ENCODE peak calls at places on chromosomes 1 and 21, in ten cellular contexts. G, C, S, H, V, U, W, L, O and A are unnamed samples.

GRCh38 chr1:111234866-111235265 is 7.4 kb downstream of the CHI3L2 start:
- DNase-seq in G (no peak), C (no peak), S (no peak), H (no peak), V (no peak), U (no peak), W (no peak), L (no peak), O (no peak), A (no peak)

GRCh38 chr1:30371888-30372791 is 351.2 kb downstream of the MATN1 start:
- DNase-seq in G (no peak), C (no peak), S (peak), H (no peak), V (no peak), U (no peak), W (no peak), L (no peak), O (no peak), A (no peak)

GRCh38 chr1:201756411-201756810 is 72.5 kb upstream of the IPO9 start:
- DNase-seq in G (no peak), C (no peak), S (no peak), H (no peak), V (no peak), U (no peak), W (no peak), L (no peak), O (no peak), A (no peak)

GRCh38 chr1:165532053-165532452 is 11.7 kb upstream of the LRRC52 start:
- DNase-seq in G (no peak), C (no peak), S (no peak), H (no peak), V (no peak), U (no peak), W (no peak), L (no peak), O (no peak), A (no peak)

GRCh38 chr1:245111073-245111472 is 43.7 kb upstream of the KIF26B start:
- DNase-seq in G (no peak), C (no peak), S (no peak), H (no peak), V (peak), U (no peak), W (no peak), L (no peak), O (no peak), A (no peak)

GRCh38 chr1:164675342-164675904 is 116.4 kb downstream of the PBX1 start:
- DNase-seq in G (no peak), C (no peak), S (no peak), H (no peak), V (no peak), U (no peak), W (no peak), L (no peak), O (no peak), A (no peak)

GRCh38 chr1:43304287-43304615 is 3.5 kb downstream of the TIE1 start:
- DNase-seq in G (no peak), C (no peak), S (no peak), H (no peak), V (no peak), U (no peak), W (no peak), L (no peak), O (no peak), A (peak)

GRCh38 chr1:180954766-180955165 is 42.1 kb downstream of the KIAA1614 start:
- DNase-seq in G (no peak), C (no peak), S (no peak), H (no peak), V (no peak), U (no peak), W (no peak), L (no peak), O (no peak), A (no peak)

GRCh38 chr1:3062616-3063378 is 6.2 kb upstream of the PRDM16 start:
- DNase-seq in G (no peak), C (peak), S (no peak), H (no peak), V (peak), U (no peak), W (no peak), L (no peak), O (no peak), A (peak)

GRCh38 chr1:204359474-204360255 is at the start of gene PLEKHA6:
- DNase-seq in G (peak), C (peak), S (no peak), H (peak), V (no peak), U (no peak), W (peak), L (peak), O (no peak), A (peak)

GRCh38 chr21:33651965-33652680 is 9.8 kb downstream of the ITSN1 start:
- DNase-seq in G (no peak), C (no peak), S (no peak), H (no peak), V (no peak), U (no peak), W (no peak), L (no peak), O (no peak), A (no peak)

GRCh38 chr21:33657124-33657842 is 15.0 kb downstream of the ITSN1 start:
- DNase-seq in G (no peak), C (no peak), S (no peak), H (no peak), V (no peak), U (no peak), W (no peak), L (no peak), O (no peak), A (no peak)

GRCh38 chr21:33658919-33659318 is 16.6 kb downstream of the ITSN1 start:
- DNase-seq in G (no peak), C (no peak), S (no peak), H (no peak), V (no peak), U (no peak), W (no peak), L (no peak), O (no peak), A (no peak)

GRCh38 chr21:33654412-33654811 is 12.1 kb downstream of the ITSN1 start:
- DNase-seq in G (no peak), C (no peak), S (no peak), H (no peak), V (no peak), U (no peak), W (no peak), L (no peak), O (no peak), A (no peak)

DNA sequence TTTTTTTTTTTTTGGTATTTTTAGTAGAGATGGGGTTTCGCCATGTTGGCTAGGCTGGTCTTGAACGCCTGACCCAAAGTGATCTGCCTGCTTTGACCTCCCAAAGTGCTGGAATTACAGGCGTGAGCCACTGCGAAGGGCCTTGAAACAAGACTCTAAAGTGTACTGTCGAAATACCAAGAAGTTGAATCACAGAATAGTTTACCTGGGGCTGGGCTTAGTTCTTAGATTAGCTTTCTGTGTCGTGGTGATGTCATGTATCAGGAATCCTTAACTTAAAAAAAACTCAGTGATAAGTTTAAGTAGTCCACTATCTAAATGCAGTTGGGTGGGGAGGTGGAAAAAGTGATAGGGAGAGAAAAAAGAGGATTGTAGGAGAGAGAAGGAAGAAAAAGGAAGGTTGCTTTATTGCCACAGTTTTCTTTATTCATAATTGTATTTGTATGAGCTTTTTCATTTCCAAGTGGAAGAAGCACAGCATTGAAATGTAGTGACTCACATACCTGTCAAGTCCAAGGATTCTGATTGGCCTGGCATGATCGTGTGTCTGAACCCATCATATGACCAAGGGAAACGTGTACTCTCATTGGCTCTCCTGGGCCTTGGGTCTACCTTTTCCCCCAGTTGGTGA is 13.4 kb downstream of the ITSN1 start:
- DNase-seq in G (no peak), C (no peak), S (peak), H (no peak), V (no peak), U (no peak), W (no peak), L (no peak), O (no peak), A (no peak)
- H3K27ac ChIP-seq in G (no peak), C (no peak), S (no peak), H (no peak), V (no peak), U (no peak), W (peak), L (no peak), O (no peak), A (no peak)

GRCh38 chr21:26783801-26784200 is 61.4 kb downstream of the ADAMTS1 start:
- DNase-seq in G (no peak), C (no peak), S (no peak), H (no peak), V (no peak), U (no peak), W (no peak), L (no peak), O (no peak), A (no peak)
- H3K27ac ChIP-seq in G (no peak), C (no peak), S (no peak), H (peak), V (peak), U (no peak), W (no peak), L (no peak), O (no peak), A (no peak)

GRCh38 chr1:234983554-234983911 is 145.1 kb downstream of the TOMM20 start:
- DNase-seq in G (no peak), C (no peak), S (no peak), H (no peak), V (no peak), U (no peak), W (no peak), L (no peak), O (no peak), A (no peak)
- H3K27ac ChIP-seq in G (no peak), C (no peak), S (no peak), H (no peak), V (peak), U (peak), W (peak), L (no peak), O (no peak), A (peak)

DNA sequence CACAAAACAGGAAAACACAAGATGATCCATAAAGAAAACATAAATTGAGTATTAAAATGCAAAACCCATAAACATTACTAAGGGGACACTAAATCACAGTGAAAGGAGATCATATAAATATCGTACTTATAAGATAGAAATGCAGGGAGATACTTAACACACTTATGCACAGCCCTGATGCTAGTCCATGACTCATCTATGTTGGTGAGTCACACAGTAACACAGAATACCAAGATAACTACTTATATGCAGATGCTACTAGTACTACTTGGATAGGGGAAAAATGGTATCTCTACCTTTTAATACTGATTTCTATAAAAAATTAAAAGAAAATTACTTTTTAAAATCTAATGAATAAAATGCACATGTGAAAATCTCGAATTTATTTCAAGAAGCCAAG is 341.2 kb downstream of the KCNH1 start:
- DNase-seq in G (no peak), C (no peak), S (no peak), H (no peak), V (no peak), U (no peak), W (no peak), L (no peak), O (no peak), A (no peak)
- H3K27ac ChIP-seq in G (no peak), C (no peak), S (no peak), H (no peak), V (no peak), U (no peak), W (no peak), L (no peak), O (no peak), A (no peak)

DNA sequence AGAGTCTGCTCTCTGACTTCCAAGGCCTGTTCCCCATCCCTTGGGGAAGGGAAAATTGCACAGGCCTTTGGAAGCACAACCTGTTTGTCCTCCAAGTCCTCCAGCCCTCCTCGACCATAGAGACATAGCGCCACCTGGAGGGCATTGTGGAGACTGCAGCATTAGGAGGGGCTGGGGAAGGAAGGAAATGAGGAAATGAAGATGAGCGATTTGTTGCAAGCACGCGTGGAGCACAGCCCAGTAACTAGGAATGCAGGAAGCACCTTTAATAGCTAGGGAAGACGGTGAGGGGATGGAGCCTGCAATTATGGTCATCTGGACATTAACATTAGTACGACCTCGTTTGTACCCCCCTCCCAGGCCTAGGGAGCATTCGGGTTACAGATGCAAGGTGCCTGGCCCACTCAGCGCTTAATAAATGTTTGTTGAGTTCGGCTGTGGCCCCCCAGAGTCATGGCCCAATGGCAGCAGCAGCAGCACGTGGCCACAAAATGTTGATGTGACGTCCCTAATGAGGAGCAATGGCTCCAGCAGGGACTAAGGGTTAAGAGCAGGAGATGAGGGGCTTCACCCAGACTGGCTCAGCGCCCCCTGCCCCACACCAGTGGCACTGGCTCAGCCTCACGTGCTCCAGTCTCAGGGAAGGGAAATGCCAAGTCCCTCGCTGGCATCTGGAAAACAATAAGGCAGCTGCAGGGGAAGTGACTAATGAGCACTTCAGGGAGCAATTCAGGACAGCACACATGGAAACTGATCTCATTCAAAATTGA is 8.0 kb upstream of the CAMK2N1 start:
- DNase-seq in G (peak), C (peak), S (peak), H (peak), V (peak), U (peak), W (peak), L (no peak), O (peak), A (peak)
- H3K27ac ChIP-seq in G (no peak), C (no peak), S (no peak), H (peak), V (peak), U (no peak), W (no peak), L (no peak), O (no peak), A (no peak)

GRCh38 chr1:37482004-37482785 is 7.8 kb downstream of the ZC3H12A start:
- DNase-seq in G (no peak), C (no peak), S (no peak), H (no peak), V (peak), U (no peak), W (no peak), L (no peak), O (no peak), A (no peak)

GRCh38 chr1:37484325-37485051 is 10.1 kb downstream of the ZC3H12A start:
- DNase-seq in G (no peak), C (no peak), S (no peak), H (no peak), V (peak), U (no peak), W (no peak), L (no peak), O (no peak), A (peak)

GRCh38 chr1:37485902-37486679 is 11.7 kb downstream of the ZC3H12A start:
- DNase-seq in G (no peak), C (no peak), S (no peak), H (no peak), V (peak), U (no peak), W (no peak), L (no peak), O (no peak), A (no peak)

GRCh38 chr1:37482796-37483744 is 8.7 kb downstream of the ZC3H12A start:
- DNase-seq in G (no peak), C (no peak), S (no peak), H (no peak), V (peak), U (no peak), W (no peak), L (no peak), O (no peak), A (peak)

DNA sequence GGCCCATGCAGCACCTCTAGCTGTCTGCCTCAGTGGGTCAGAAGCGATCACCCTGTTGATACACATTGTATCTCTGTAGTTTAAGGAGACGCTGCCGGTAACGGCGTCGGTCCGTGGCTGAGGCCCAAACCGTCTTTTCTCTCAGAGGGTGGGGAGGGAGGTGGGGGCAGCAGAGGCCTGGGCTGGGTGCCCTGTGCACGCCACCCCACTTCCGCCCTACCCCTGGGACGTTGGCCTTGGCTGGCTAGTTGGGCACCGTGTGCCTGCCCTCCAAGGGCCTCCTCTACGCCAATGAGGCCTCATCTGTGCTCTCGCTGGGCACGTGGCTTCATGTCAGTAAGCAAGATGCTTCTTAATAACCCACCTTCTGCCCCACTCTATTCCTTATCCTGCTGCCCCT is 9.4 kb downstream of the ZC3H12A start:
- DNase-seq in G (no peak), C (no peak), S (no peak), H (no peak), V (peak), U (no peak), W (no peak), L (no peak), O (no peak), A (no peak)
- H3K27ac ChIP-seq in G (no peak), C (no peak), S (no peak), H (no peak), V (peak), U (no peak), W (no peak), L (no peak), O (no peak), A (no peak)

GRCh38 chr1:154954541-154954940 is 1.4 kb downstream of the PBXIP1 start:
- DNase-seq in G (no peak), C (peak), S (no peak), H (no peak), V (no peak), U (no peak), W (no peak), L (no peak), O (no peak), A (no peak)

GRCh38 chr1:154955039-154955717 is 721 bp downstream of the PBXIP1 start:
- DNase-seq in G (peak), C (peak), S (no peak), H (no peak), V (no peak), U (peak), W (peak), L (no peak), O (peak), A (peak)

GRCh38 chr1:154953611-154954038 is 2.3 kb downstream of the PBXIP1 start:
- DNase-seq in G (peak), C (no peak), S (no peak), H (no peak), V (no peak), U (no peak), W (no peak), L (no peak), O (no peak), A (no peak)

GRCh38 chr1:154952664-154953063 is 3.2 kb downstream of the PBXIP1 start:
- DNase-seq in G (no peak), C (no peak), S (no peak), H (no peak), V (no peak), U (no peak), W (no peak), L (no peak), O (no peak), A (no peak)

DNA sequence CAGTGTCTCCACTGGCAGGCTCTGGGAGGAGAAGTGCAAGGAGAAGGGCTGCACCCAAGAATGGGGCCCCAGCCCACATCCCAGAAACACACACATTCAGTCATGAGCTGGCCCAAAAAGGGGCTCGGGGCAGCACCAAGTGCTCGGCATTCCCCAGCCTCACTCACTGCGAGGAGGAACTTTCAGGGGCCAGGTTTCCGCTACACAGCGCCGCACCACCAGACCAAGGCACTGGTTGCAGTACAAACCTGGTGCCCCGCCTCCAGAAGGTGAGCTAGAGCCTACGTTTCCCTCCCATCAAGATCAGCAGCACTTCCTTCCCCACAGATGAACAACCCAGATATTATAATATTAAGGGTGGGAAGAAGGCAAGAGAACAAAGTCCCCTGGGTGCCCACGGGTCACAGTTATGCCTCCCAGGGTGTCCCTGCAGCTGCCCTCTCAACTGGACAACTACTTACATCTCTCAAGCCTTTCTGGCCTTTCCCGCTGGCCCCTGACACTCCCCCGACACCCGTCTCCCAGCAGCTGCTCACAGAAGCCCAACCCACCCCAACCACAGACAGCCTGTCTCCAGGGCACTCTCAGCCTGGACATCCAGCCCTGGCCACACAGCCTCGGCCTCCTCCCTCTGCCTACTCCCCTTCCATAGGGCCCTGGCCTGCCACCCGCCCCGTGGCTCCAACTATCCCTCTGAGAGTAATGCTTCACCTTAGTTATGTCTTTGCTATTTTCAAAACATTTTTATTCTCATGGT is 3.8 kb downstream of the PBXIP1 start:
- DNase-seq in G (no peak), C (no peak), S (no peak), H (no peak), V (no peak), U (peak), W (peak), L (no peak), O (peak), A (peak)
- H3K27ac ChIP-seq in G (no peak), C (no peak), S (no peak), H (no peak), V (no peak), U (peak), W (peak), L (no peak), O (peak), A (no peak)

GRCh38 chr21:14527690-14528652 is 18.1 kb downstream of the SAMSN1 start:
- DNase-seq in G (no peak), C (no peak), S (no peak), H (no peak), V (no peak), U (no peak), W (no peak), L (no peak), O (no peak), A (no peak)
- H3K27ac ChIP-seq in G (no peak), C (no peak), S (no peak), H (peak), V (no peak), U (no peak), W (no peak), L (no peak), O (no peak), A (no peak)

DNA sequence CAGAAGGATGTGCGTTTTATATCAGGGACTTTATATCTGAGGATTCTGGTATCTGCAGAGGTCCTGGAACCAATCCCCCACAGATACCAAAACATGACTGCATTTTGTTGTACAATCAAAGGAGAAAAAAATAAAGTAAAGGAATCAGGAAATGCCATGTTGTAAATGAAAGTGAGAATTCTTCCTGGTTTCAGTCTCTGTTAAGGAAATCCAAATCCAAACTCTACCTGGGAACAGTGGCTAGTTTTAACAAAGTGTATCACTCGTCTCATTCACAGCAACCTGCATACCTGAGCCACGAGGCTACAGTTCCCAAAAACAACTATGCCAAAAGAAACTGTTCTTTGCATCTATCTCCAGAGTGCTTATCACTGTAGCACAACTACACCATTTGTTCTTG is 77.3 kb upstream of the ATF3 start:
- DNase-seq in G (no peak), C (no peak), S (no peak), H (no peak), V (no peak), U (no peak), W (no peak), L (no peak), O (no peak), A (no peak)
- H3K27ac ChIP-seq in G (no peak), C (no peak), S (no peak), H (no peak), V (no peak), U (no peak), W (no peak), L (no peak), O (no peak), A (no peak)

GRCh38 chr21:32335601-32336575 is 37.2 kb downstream of the MRAP start:
- DNase-seq in G (peak), C (no peak), S (no peak), H (no peak), V (no peak), U (no peak), W (no peak), L (peak), O (no peak), A (no peak)
- H3K27ac ChIP-seq in G (peak), C (peak), S (no peak), H (no peak), V (peak), U (no peak), W (no peak), L (peak), O (no peak), A (peak)